ENCODE peak calls at places on chromosome 21, in ten cellular contexts. C, L, A, D, K, R, H, T, W and G are unnamed samples.

GRCh38 chr21:25809013-25809412 is 74.2 kb downstream of the GABPA start:
- DNase-seq in D (no peak), H (no peak), C (no peak), A (no peak), R (no peak), L (no peak), W (peak), K (no peak), T (no peak), G (no peak)

GRCh38 chr21:45051580-45052434 is 22.6 kb upstream of the ADARB1 start:
- DNase-seq in L (no peak), R (no peak), A (no peak), H (no peak), C (no peak), K (no peak), D (no peak), T (no peak), W (no peak), G (no peak)

GRCh38 chr21:23639726-23640125 is 1967.6 kb downstream of the MRPL39 start:
- DNase-seq in A (no peak), T (no peak), W (no peak), H (no peak), K (no peak), D (no peak), C (no peak), R (no peak), L (no peak), G (no peak)

GRCh38 chr21:39525601-39526000 is 73.8 kb downstream of the SH3BGR start:
- DNase-seq in R (no peak), C (no peak), K (no peak), D (no peak), W (no peak), H (no peak), A (no peak), T (no peak), L (no peak), G (no peak)

GRCh38 chr21:28207776-28208175 is 784.9 kb downstream of the LTN1 start:
- DNase-seq in H (no peak), C (peak), L (no peak), T (no peak), D (no peak), K (no peak), W (no peak), R (no peak), A (no peak), G (no peak)

GRCh38 chr21:36030581-36031189 is 29.6 kb downstream of the SETD4 start:
- DNase-seq in L (peak), H (no peak), D (no peak), K (no peak), A (no peak), T (no peak), W (no peak), R (no peak), C (no peak), G (no peak)

GRCh38 chr21:42311160-42311559 is 4.0 kb downstream of the TFF3 start:
- DNase-seq in R (no peak), A (no peak), C (no peak), H (no peak), D (no peak), K (no peak), W (no peak), T (no peak), L (no peak), G (no peak)

GRCh38 chr21:26199471-26199870 is 28.9 kb upstream of the APP start:
- DNase-seq in C (no peak), K (no peak), A (no peak), W (no peak), H (no peak), T (no peak), D (no peak), L (no peak), R (no peak), G (no peak)

GRCh38 chr21:44428281-44428942 is 26.9 kb upstream of the LRRC3 start:
- DNase-seq in C (no peak), W (peak), D (peak), R (no peak), T (no peak), A (peak), L (peak), K (peak), H (peak), G (peak)

GRCh38 chr21:26385721-26386120 is 187.4 kb downstream of the CYYR1 start:
- DNase-seq in D (no peak), K (no peak), H (no peak), A (no peak), L (no peak), C (no peak), W (no peak), R (no peak), T (no peak), G (no peak)

GRCh38 chr21:39601194-39601940 is 11.4 kb upstream of the B3GALT5 start:
- DNase-seq in A (no peak), K (no peak), L (no peak), D (no peak), C (no peak), W (no peak), T (no peak), R (no peak), H (no peak), G (no peak)

GRCh38 chr21:34884346-34884929 is 164.7 kb downstream of the RUNX1 start:
- DNase-seq in A (no peak), R (no peak), D (no peak), T (no peak), C (no peak), L (no peak), K (no peak), W (no peak), H (no peak), G (no peak)

GRCh38 chr21:41932576-41933258 is 21.1 kb downstream of the C2CD2 start:
- DNase-seq in A (no peak), L (no peak), R (peak), W (no peak), C (no peak), H (no peak), T (no peak), K (no peak), D (no peak), G (no peak)

GRCh38 chr21:37159053-37159776 is 86.2 kb downstream of the TTC3 start:
- DNase-seq in R (no peak), H (no peak), D (no peak), C (no peak), W (peak), T (no peak), K (no peak), L (no peak), A (no peak), G (no peak)

GRCh38 chr21:31124005-31124404 is 85.7 kb upstream of the KRTAP19-8 start:
- DNase-seq in A (no peak), L (no peak), K (no peak), R (peak), D (no peak), C (no peak), T (no peak), H (no peak), W (no peak), G (no peak)

GRCh38 chr21:34523019-34523418 is 11.0 kb upstream of the KCNE1 start:
- DNase-seq in H (no peak), C (no peak), D (no peak), A (no peak), L (peak), R (no peak), K (peak), T (no peak), W (no peak), G (peak)

GRCh38 chr21:39084979-39085729 is 98.1 kb downstream of the PSMG1 start:
- DNase-seq in R (no peak), C (no peak), A (no peak), L (peak), D (no peak), T (no peak), W (no peak), H (no peak), K (no peak), G (no peak)

GRCh38 chr21:26273686-26274313 is 103.2 kb upstream of the APP start:
- DNase-seq in A (no peak), T (no peak), K (no peak), H (no peak), C (no peak), W (no peak), D (no peak), R (no peak), L (no peak), G (no peak)

GRCh38 chr21:42688226-42688840 is 34.9 kb downstream of the PDE9A start:
- DNase-seq in W (no peak), A (no peak), R (no peak), K (no peak), D (no peak), H (no peak), L (no peak), T (no peak), C (no peak), G (no peak)

GRCh38 chr21:24014381-24014780 is 1592.9 kb downstream of the MRPL39 start:
- DNase-seq in T (no peak), A (no peak), H (no peak), D (no peak), K (no peak), W (no peak), R (no peak), C (no peak), L (no peak), G (no peak)

GRCh38 chr21:35328856-35329455 is 279.9 kb upstream of the RUNX1 start:
- DNase-seq in C (no peak), R (no peak), L (no peak), T (no peak), W (no peak), K (peak), A (no peak), H (no peak), D (no peak), G (no peak)

GRCh38 chr21:39472211-39472610 is 20.4 kb downstream of the SH3BGR start:
- DNase-seq in A (peak), W (no peak), T (no peak), D (no peak), K (no peak), L (no peak), H (no peak), R (no peak), C (no peak), G (no peak)

GRCh38 chr21:32131164-32131563 is 147.7 kb downstream of the MIS18A start:
- DNase-seq in T (no peak), W (no peak), H (no peak), K (no peak), R (no peak), C (no peak), D (no peak), L (no peak), A (no peak), G (no peak)

GRCh38 chr21:37878946-37879660 is 37.2 kb downstream of the KCNJ6 start:
- DNase-seq in C (peak), L (no peak), R (no peak), A (peak), W (no peak), H (no peak), D (no peak), K (no peak), T (no peak), G (no peak)

GRCh38 chr21:45575304-45575992 is 33.2 kb upstream of the SLC19A1 start:
- DNase-seq in C (no peak), H (no peak), K (no peak), R (no peak), W (no peak), T (no peak), L (no peak), D (no peak), A (no peak), G (no peak)

GRCh38 chr21:31337086-31337485 is 7.0 kb downstream of the TIAM1 start:
- DNase-seq in T (no peak), C (no peak), A (no peak), K (no peak), R (no peak), H (peak), D (no peak), L (no peak), W (no peak), G (no peak)

GRCh38 chr21:34558166-34558565 is 46.2 kb upstream of the KCNE1 start:
- DNase-seq in W (no peak), A (no peak), C (no peak), D (no peak), K (no peak), H (no peak), T (no peak), L (no peak), R (no peak), G (no peak)

GRCh38 chr21:43585924-43586411 is 73.3 kb downstream of the HSF2BP start:
- DNase-seq in H (no peak), T (no peak), K (peak), W (no peak), D (no peak), L (peak), R (no peak), A (no peak), C (no peak), G (no peak)

GRCh38 chr21:38813143-38813542 is 7.4 kb downstream of the ETS2 start:
- DNase-seq in C (peak), L (no peak), A (no peak), K (no peak), D (no peak), T (no peak), R (no peak), H (no peak), W (no peak), G (no peak)

GRCh38 chr21:27423906-27424595 is 457.2 kb upstream of the ADAMTS5 start:
- DNase-seq in H (no peak), R (no peak), C (no peak), K (no peak), A (no peak), L (peak), D (no peak), W (no peak), T (no peak), G (no peak)

GRCh38 chr21:17802568-17802967 is 16.6 kb downstream of the C21orf91 start:
- DNase-seq in A (no peak), K (no peak), L (no peak), C (no peak), T (no peak), H (no peak), R (no peak), W (no peak), D (no peak), G (no peak)

GRCh38 chr21:46099476-46099875 is 1.6 kb downstream of the COL6A2 start:
- DNase-seq in D (no peak), L (peak), T (no peak), C (no peak), R (no peak), A (no peak), H (peak), W (peak), K (peak), G (peak)

GRCh38 chr21:23799376-23799775 is 1807.9 kb downstream of the MRPL39 start:
- DNase-seq in K (no peak), L (no peak), D (no peak), R (no peak), T (no peak), C (no peak), H (no peak), A (no peak), W (no peak), G (no peak)

GRCh38 chr21:45393021-45393420 is 11.9 kb upstream of the COL18A1 start:
- DNase-seq in C (no peak), T (no peak), D (no peak), L (no peak), W (no peak), K (no peak), H (no peak), R (no peak), A (no peak), G (no peak)

GRCh38 chr21:28781602-28782274 is 210.9 kb downstream of the LTN1 start:
- DNase-seq in T (no peak), D (no peak), H (no peak), C (no peak), K (no peak), W (no peak), R (peak), A (peak), L (peak), G (no peak)

GRCh38 chr21:45651921-45652320 is 8.4 kb downstream of the PCBP3 start:
- DNase-seq in C (no peak), W (no peak), R (no peak), T (no peak), D (no peak), K (no peak), H (no peak), L (no peak), A (no peak), G (no peak)

GRCh38 chr21:27841084-27841483 is 874.2 kb upstream of the ADAMTS5 start:
- DNase-seq in T (no peak), D (no peak), R (no peak), L (no peak), K (no peak), A (no peak), H (no peak), C (no peak), W (no peak), G (no peak)